ENCODE peak calls at places on chromosomes 11 and 22, in four cellular contexts. K is GM23248; P is PC-3; H is CD4-positive, alpha-beta memory T cell. A is an unnamed sample. For H3K4me1, the result is how much of the 10 kb centered on the place peaks cover.

GRCh38 chr11:57885298-57886035 is 123.9 kb downstream of the CTNND1 start:
- DNase-seq in H (peak), K (peak), P (peak), A (no peak)

GRCh38 chr11:3227568-3228444 is 4.4 kb downstream of the MRGPRE start:
- DNase-seq in P (no peak), H (no peak), K (no peak), A (no peak)

GRCh38 chr11:637333-637592 is 194 bp downstream of the DRD4 start:
- DNase-seq in P (no peak), K (no peak), H (no peak), A (no peak)

GRCh38 chr11:27839226-27839913 is 139.1 kb upstream of the BDNF start:
- DNase-seq in P (peak), H (no peak), K (peak), A (no peak)

GRCh38 chr11:57405271-57405890 is 14.9 kb upstream of the PRG2 start:
- DNase-seq in P (no peak), H (no peak), K (peak), A (no peak)

GRCh38 chr22:35742342-35743100 is 24.8 kb downstream of the APOL5 start:
- DNase-seq in K (peak), H (no peak), P (peak), A (no peak)

GRCh38 chr22:30195245-30196140 is 51.1 kb downstream of the LIF start:
- DNase-seq in K (peak), P (peak), H (no peak), A (peak)

GRCh38 chr11:114482114-114482513 is 42.8 kb downstream of the REXO2 start:
- DNase-seq in P (no peak), K (peak), H (no peak), A (no peak)

GRCh38 chr11:88195908-88196307 is 20.7 kb upstream of the RAB38 start:
- DNase-seq in K (no peak), H (no peak), P (no peak), A (no peak)

GRCh38 chr11:83278351-83278750 is 7.8 kb downstream of the CCDC90B start:
- DNase-seq in H (no peak), P (no peak), K (peak), A (no peak)

GRCh38 chr22:47879346-47879745 is 1116.9 kb downstream of the TBC1D22A start:
- DNase-seq in H (no peak), K (no peak), P (peak), A (no peak)

GRCh38 chr11:44381261-44381660 is 71.3 kb upstream of the ALX4 start:
- DNase-seq in H (no peak), P (no peak), K (no peak), A (no peak)

GRCh38 chr22:30312053-30312452 is 14.7 kb downstream of the TBC1D10A start:
- DNase-seq in H (no peak), K (peak), P (peak), A (no peak)

GRCh38 chr11:75463106-75463774 is 30.2 kb upstream of the KLHL35 start:
- DNase-seq in K (no peak), P (no peak), H (no peak), A (no peak)

DNA sequence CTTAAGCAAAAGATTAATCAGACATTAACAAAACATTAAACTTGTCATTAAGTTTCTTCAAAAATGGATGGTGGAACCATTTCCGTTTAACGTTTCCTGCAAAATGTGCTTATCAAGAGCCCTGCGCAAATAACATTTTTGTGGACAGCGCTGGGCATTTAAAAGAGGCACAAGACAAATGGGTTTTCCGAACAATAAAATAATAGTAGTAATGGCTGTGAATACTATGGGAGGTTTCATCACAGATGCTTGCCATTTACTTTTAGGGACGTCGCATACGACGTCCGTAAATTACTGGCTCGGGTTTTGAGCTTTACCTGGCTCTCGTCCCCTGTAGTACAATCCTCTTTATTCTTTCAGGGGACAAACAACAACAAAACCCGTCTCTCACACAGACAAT is 1.0 kb downstream of the NPAT start:
- DNase-seq in K (peak), H (no peak), P (peak), A (no peak)
- H3K4me1 ChIP-seq in K (under half), H (half or more), P (under half), A (under half)

GRCh38 chr11:33695051-33695566 is 5.5 kb downstream of the C11orf91 start:
- DNase-seq in P (no peak), H (no peak), K (no peak), A (no peak)
- H3K27ac ChIP-seq in P (no peak), H (no peak), K (no peak), A (peak)

GRCh38 chr11:111364503-111364902 is 14.6 kb downstream of the POU2AF1 start:
- DNase-seq in P (no peak), H (no peak), K (no peak), A (no peak)

GRCh38 chr11:111363985-111364384 is 15.1 kb downstream of the POU2AF1 start:
- DNase-seq in H (no peak), K (no peak), P (no peak), A (no peak)

GRCh38 chr11:111366560-111367410 is 12.3 kb downstream of the POU2AF1 start:
- DNase-seq in K (no peak), P (no peak), H (no peak), A (no peak)

GRCh38 chr11:111367411-111368284 is 11.4 kb downstream of the POU2AF1 start:
- DNase-seq in H (no peak), P (no peak), K (no peak), A (no peak)

DNA sequence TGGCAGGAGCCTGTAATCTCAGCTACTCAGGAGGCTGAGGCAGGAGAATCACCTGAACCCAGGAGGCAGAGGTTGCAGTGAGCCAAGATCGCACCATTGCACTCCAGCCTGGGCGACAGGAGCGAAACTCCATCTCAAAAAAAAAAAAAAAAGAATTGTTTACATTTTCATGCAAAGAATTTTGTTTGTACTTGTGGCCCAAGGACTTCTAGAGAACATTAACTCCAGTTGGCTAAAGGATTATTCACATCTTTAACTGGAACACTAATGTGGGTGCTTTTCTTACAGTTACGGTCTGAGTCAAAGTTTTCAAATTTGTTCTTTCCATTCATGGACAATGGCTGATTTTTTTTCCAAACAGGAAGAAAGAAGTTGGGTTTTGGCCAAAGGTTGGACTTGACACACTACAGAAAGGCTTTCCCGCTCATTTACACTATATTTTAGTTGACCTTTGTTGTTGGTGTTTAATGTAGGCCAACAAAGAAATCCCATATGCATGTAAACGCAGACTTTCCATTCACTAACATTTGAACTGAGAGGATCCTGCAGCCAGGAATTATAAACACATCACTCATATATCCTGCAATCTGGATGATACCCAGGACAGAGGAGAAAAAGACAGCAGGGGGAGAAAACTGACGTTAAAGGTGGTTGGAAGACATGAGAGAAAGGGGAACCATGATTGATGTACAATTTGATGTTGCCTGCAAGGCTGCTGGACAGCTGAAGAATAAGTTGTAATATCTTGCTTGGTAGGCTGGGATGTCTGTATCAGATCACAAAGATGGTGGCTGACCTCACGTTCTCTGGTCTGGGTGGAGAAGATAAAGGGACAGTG is 13.1 kb downstream of the POU2AF1 start:
- DNase-seq in H (no peak), K (no peak), P (no peak), A (no peak)
- H3K4me1 ChIP-seq in H (under half), K (under half), P (under half), A (under half)

GRCh38 chr11:78331711-78332110 is 85.9 kb downstream of the GAB2 start:
- DNase-seq in K (no peak), P (no peak), H (no peak), A (no peak)

GRCh38 chr11:78332872-78333271 is 84.7 kb downstream of the GAB2 start:
- DNase-seq in P (no peak), H (no peak), K (no peak), A (no peak)

GRCh38 chr11:78330361-78330760 is 87.3 kb downstream of the GAB2 start:
- DNase-seq in H (no peak), P (no peak), K (no peak), A (no peak)

GRCh38 chr11:78334109-78334508 is 83.5 kb downstream of the GAB2 start:
- DNase-seq in K (no peak), H (no peak), P (no peak), A (no peak)

GRCh38 chr11:78332174-78332866 is 85.3 kb downstream of the GAB2 start:
- DNase-seq in P (no peak), K (peak), H (no peak), A (no peak)
- H3K27ac ChIP-seq in P (no peak), K (no peak), H (no peak), A (no peak)

GRCh38 chr11:1760351-1761109 is 3.2 kb downstream of the CTSD start:
- DNase-seq in K (peak), H (no peak), P (peak), A (no peak)

GRCh38 chr11:1759151-1759850 is 4.4 kb downstream of the CTSD start:
- DNase-seq in K (no peak), P (no peak), H (no peak), A (no peak)

GRCh38 chr11:1761110-1761856 is 2.4 kb downstream of the CTSD start:
- DNase-seq in H (no peak), K (no peak), P (no peak), A (no peak)

GRCh38 chr11:1758611-1759150 is 5.0 kb downstream of the CTSD start:
- DNase-seq in P (no peak), K (no peak), H (no peak), A (no peak)

GRCh38 chr11:1759851-1760220 is 3.9 kb downstream of the CTSD start:
- DNase-seq in K (no peak), P (no peak), H (no peak), A (no peak)
- H3K4me1 ChIP-seq in K (under half), P (under half), H (half or more), A (under half)

A was measured in breast epithelium.